ENCODE peak calls at places on chromosomes 2 and 18, in eight cellular contexts. One of them, this sample, is unnamed.

GRCh38 chr18:37575646-37576045 is 10.0 kb upstream of the CELF4 start:
- DNase-seq in tibial nerve: no peak
- DNase-seq in transverse colon: no peak
- DNase-seq in GM23338: no peak
- DNase-seq in GM23248: no peak
- DNase-seq in cardiac muscle cell: no peak
- DNase-seq in fibroblast of lung: no peak
- DNase-seq in right cardiac atrium: no peak
- DNase-seq in this sample: no peak

GRCh38 chr18:41753826-41754225 is 201.2 kb upstream of the PIK3C3 start:
- DNase-seq in transverse colon: no peak
- DNase-seq in right cardiac atrium: no peak
- DNase-seq in GM23338: no peak
- DNase-seq in fibroblast of lung: peak
- DNase-seq in cardiac muscle cell: no peak
- DNase-seq in GM23248: peak
- DNase-seq in tibial nerve: no peak
- DNase-seq in this sample: no peak

GRCh38 chr2:8819194-8819593 is 18.2 kb downstream of the KIDINS220 start:
- DNase-seq in tibial nerve: no peak
- DNase-seq in transverse colon: no peak
- DNase-seq in GM23338: no peak
- DNase-seq in cardiac muscle cell: no peak
- DNase-seq in right cardiac atrium: no peak
- DNase-seq in fibroblast of lung: peak
- DNase-seq in GM23248: peak
- DNase-seq in this sample: no peak

GRCh38 chr2:137893145-137893544 is 71.1 kb upstream of the HNMT start:
- DNase-seq in fibroblast of lung: no peak
- DNase-seq in GM23248: no peak
- DNase-seq in cardiac muscle cell: no peak
- DNase-seq in right cardiac atrium: no peak
- DNase-seq in GM23338: no peak
- DNase-seq in tibial nerve: no peak
- DNase-seq in transverse colon: no peak
- DNase-seq in this sample: no peak

GRCh38 chr18:8657050-8657820 is 48.0 kb downstream of the RAB12 start:
- DNase-seq in right cardiac atrium: no peak
- DNase-seq in GM23338: no peak
- DNase-seq in cardiac muscle cell: no peak
- DNase-seq in GM23248: no peak
- DNase-seq in transverse colon: no peak
- DNase-seq in tibial nerve: no peak
- DNase-seq in fibroblast of lung: no peak
- DNase-seq in this sample: no peak

GRCh38 chr2:201628545-201628944 is 14.8 kb downstream of the TMEM237 start:
- DNase-seq in GM23338: no peak
- DNase-seq in transverse colon: no peak
- DNase-seq in fibroblast of lung: peak
- DNase-seq in GM23248: peak
- DNase-seq in cardiac muscle cell: no peak
- DNase-seq in tibial nerve: no peak
- DNase-seq in right cardiac atrium: no peak
- DNase-seq in this sample: no peak

GRCh38 chr2:9610781-9611548 is 19.8 kb downstream of the YWHAQ start:
- DNase-seq in cardiac muscle cell: no peak
- DNase-seq in fibroblast of lung: no peak
- DNase-seq in GM23338: no peak
- DNase-seq in tibial nerve: no peak
- DNase-seq in GM23248: peak
- DNase-seq in right cardiac atrium: no peak
- DNase-seq in transverse colon: no peak
- DNase-seq in this sample: no peak

GRCh38 chr2:182664212-182664611 is 51.8 kb upstream of the DNAJC10 start:
- DNase-seq in tibial nerve: no peak
- DNase-seq in cardiac muscle cell: no peak
- DNase-seq in GM23338: no peak
- DNase-seq in right cardiac atrium: no peak
- DNase-seq in transverse colon: no peak
- DNase-seq in GM23248: no peak
- DNase-seq in fibroblast of lung: no peak
- DNase-seq in this sample: no peak

GRCh38 chr18:34990571-34990970 is 50.6 kb upstream of the MAPRE2 start:
- DNase-seq in GM23338: no peak
- DNase-seq in cardiac muscle cell: peak
- DNase-seq in tibial nerve: no peak
- DNase-seq in transverse colon: no peak
- DNase-seq in GM23248: peak
- DNase-seq in fibroblast of lung: peak
- DNase-seq in right cardiac atrium: no peak
- DNase-seq in this sample: peak

GRCh38 chr2:98372579-98372978 is 26.3 kb downstream of the CNGA3 start:
- DNase-seq in fibroblast of lung: no peak
- DNase-seq in cardiac muscle cell: no peak
- DNase-seq in GM23248: no peak
- DNase-seq in transverse colon: no peak
- DNase-seq in right cardiac atrium: no peak
- DNase-seq in tibial nerve: no peak
- DNase-seq in GM23338: no peak
- DNase-seq in this sample: no peak

GRCh38 chr2:98374958-98375570 is 28.8 kb downstream of the CNGA3 start:
- DNase-seq in tibial nerve: no peak
- DNase-seq in transverse colon: no peak
- DNase-seq in GM23248: no peak
- DNase-seq in right cardiac atrium: no peak
- DNase-seq in fibroblast of lung: no peak
- DNase-seq in GM23338: no peak
- DNase-seq in cardiac muscle cell: no peak
- DNase-seq in this sample: no peak

GRCh38 chr2:98376301-98376945 is 30.2 kb downstream of the CNGA3 start:
- DNase-seq in tibial nerve: no peak
- DNase-seq in GM23338: no peak
- DNase-seq in cardiac muscle cell: no peak
- DNase-seq in fibroblast of lung: no peak
- DNase-seq in GM23248: no peak
- DNase-seq in transverse colon: no peak
- DNase-seq in right cardiac atrium: no peak
- DNase-seq in this sample: no peak

GRCh38 chr2:98372121-98372520 is 25.9 kb downstream of the CNGA3 start:
- DNase-seq in GM23248: no peak
- DNase-seq in fibroblast of lung: no peak
- DNase-seq in transverse colon: no peak
- DNase-seq in cardiac muscle cell: no peak
- DNase-seq in right cardiac atrium: no peak
- DNase-seq in tibial nerve: no peak
- DNase-seq in GM23338: no peak
- DNase-seq in this sample: no peak

DNA sequence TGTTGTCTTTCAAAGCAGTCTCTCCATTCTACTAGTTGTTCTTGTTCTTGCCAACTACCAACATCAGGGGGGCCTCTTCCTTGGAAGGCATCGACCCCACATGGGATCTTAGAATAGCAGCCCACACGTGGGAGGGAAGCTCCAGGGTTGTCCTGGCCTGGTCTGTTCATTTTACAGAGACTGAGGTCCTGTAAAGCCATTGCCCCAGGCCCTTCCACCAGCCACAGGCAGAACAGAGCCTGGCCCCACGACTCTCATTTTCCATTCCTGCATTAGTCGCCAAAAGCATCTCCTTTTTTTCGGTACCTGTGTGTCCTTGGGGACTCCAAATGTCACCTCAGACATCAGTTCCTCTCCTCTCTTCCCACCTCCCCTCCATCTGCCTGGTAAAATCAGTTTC is 28.0 kb downstream of the CNGA3 start:
- DNase-seq in right cardiac atrium: no peak
- DNase-seq in fibroblast of lung: no peak
- DNase-seq in transverse colon: no peak
- DNase-seq in cardiac muscle cell: no peak
- DNase-seq in GM23338: no peak
- DNase-seq in tibial nerve: no peak
- DNase-seq in GM23248: no peak
- DNase-seq in this sample: no peak
- H3K27ac ChIP-seq in right cardiac atrium: no peak
- H3K27ac ChIP-seq in fibroblast of lung: no peak
- H3K27ac ChIP-seq in transverse colon: no peak
- H3K27ac ChIP-seq in cardiac muscle cell: no peak
- H3K27ac ChIP-seq in GM23338: no peak
- H3K27ac ChIP-seq in tibial nerve: no peak
- H3K27ac ChIP-seq in GM23248: no peak
- H3K27ac ChIP-seq in this sample: no peak

GRCh38 chr18:44705075-44705474 is 24.4 kb downstream of the SETBP1 start:
- DNase-seq in cardiac muscle cell: no peak
- DNase-seq in right cardiac atrium: no peak
- DNase-seq in GM23248: no peak
- DNase-seq in fibroblast of lung: no peak
- DNase-seq in transverse colon: no peak
- DNase-seq in GM23338: no peak
- DNase-seq in tibial nerve: no peak
- DNase-seq in this sample: no peak

GRCh38 chr18:44712025-44712424 is 31.3 kb downstream of the SETBP1 start:
- DNase-seq in cardiac muscle cell: no peak
- DNase-seq in GM23338: peak
- DNase-seq in right cardiac atrium: no peak
- DNase-seq in GM23248: no peak
- DNase-seq in transverse colon: no peak
- DNase-seq in tibial nerve: no peak
- DNase-seq in fibroblast of lung: no peak
- DNase-seq in this sample: no peak

GRCh38 chr18:44708451-44709083 is 27.9 kb downstream of the SETBP1 start:
- DNase-seq in GM23338: no peak
- DNase-seq in GM23248: peak
- DNase-seq in cardiac muscle cell: no peak
- DNase-seq in tibial nerve: no peak
- DNase-seq in right cardiac atrium: no peak
- DNase-seq in transverse colon: no peak
- DNase-seq in fibroblast of lung: peak
- DNase-seq in this sample: peak

GRCh38 chr18:44713435-44713834 is 32.7 kb downstream of the SETBP1 start:
- DNase-seq in transverse colon: no peak
- DNase-seq in GM23248: no peak
- DNase-seq in right cardiac atrium: no peak
- DNase-seq in fibroblast of lung: no peak
- DNase-seq in GM23338: no peak
- DNase-seq in tibial nerve: no peak
- DNase-seq in cardiac muscle cell: no peak
- DNase-seq in this sample: no peak

DNA sequence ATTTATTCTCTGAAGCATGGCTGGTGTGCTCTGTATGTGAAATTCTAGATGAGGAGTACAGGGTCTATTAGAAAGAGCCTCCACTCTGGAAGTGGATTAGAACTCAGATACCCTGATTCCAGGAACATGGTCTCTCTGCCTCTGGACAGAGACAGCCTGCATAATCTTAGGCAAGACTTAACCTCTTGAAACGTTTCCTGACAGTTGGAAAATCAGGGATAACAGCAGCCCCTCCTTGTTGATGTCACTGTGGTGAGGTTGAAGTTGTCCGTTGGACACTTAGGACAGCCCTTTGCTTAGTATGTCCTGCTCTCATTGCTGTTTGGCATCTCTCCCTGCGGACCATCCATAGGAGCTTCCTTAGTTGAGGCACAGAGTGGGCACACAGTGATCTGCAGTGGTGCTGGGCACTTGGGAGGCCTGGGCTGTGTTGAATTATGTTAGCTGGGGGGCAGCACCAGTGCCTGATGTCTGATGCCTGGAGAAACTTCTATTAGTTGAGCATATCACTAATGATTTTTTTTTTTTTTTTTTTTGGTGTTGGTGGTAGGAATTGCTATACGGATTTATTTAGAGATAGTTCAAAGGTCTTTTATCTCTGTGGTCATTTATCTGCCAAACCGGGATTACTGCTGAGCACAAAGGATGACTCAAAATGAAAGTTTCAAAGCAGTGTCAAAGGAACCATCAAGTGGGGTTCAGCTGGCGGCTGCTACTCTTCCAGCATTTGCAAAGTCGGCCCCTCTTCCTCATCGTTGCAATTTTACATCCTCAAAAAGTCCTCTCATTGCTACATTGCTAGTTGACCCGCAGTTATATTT is 28.8 kb downstream of the SETBP1 start:
- DNase-seq in tibial nerve: no peak
- DNase-seq in fibroblast of lung: no peak
- DNase-seq in GM23248: no peak
- DNase-seq in transverse colon: no peak
- DNase-seq in GM23338: no peak
- DNase-seq in cardiac muscle cell: no peak
- DNase-seq in right cardiac atrium: no peak
- DNase-seq in this sample: no peak
- H3K27ac ChIP-seq in tibial nerve: peak
- H3K27ac ChIP-seq in fibroblast of lung: peak
- H3K27ac ChIP-seq in GM23248: no peak
- H3K27ac ChIP-seq in transverse colon: peak
- H3K27ac ChIP-seq in GM23338: no peak
- H3K27ac ChIP-seq in cardiac muscle cell: no peak
- H3K27ac ChIP-seq in right cardiac atrium: peak
- H3K27ac ChIP-seq in this sample: peak

GRCh38 chr2:165571477-165571876 is 102.0 kb downstream of the CSRNP3 start:
- DNase-seq in tibial nerve: no peak
- DNase-seq in cardiac muscle cell: no peak
- DNase-seq in right cardiac atrium: no peak
- DNase-seq in GM23338: no peak
- DNase-seq in transverse colon: no peak
- DNase-seq in fibroblast of lung: no peak
- DNase-seq in GM23248: no peak
- DNase-seq in this sample: no peak
- H3K27ac ChIP-seq in tibial nerve: no peak
- H3K27ac ChIP-seq in cardiac muscle cell: no peak
- H3K27ac ChIP-seq in right cardiac atrium: no peak
- H3K27ac ChIP-seq in GM23338: no peak
- H3K27ac ChIP-seq in transverse colon: no peak
- H3K27ac ChIP-seq in fibroblast of lung: no peak
- H3K27ac ChIP-seq in GM23248: no peak
- H3K27ac ChIP-seq in this sample: no peak

GRCh38 chr18:9741461-9741820 is 33.3 kb downstream of the RAB31 start:
- DNase-seq in GM23338: no peak
- DNase-seq in GM23248: peak
- DNase-seq in fibroblast of lung: no peak
- DNase-seq in tibial nerve: no peak
- DNase-seq in right cardiac atrium: no peak
- DNase-seq in transverse colon: no peak
- DNase-seq in cardiac muscle cell: no peak
- DNase-seq in this sample: no peak

GRCh38 chr18:9741821-9742541 is 33.9 kb downstream of the RAB31 start:
- DNase-seq in right cardiac atrium: no peak
- DNase-seq in fibroblast of lung: no peak
- DNase-seq in GM23338: peak
- DNase-seq in transverse colon: no peak
- DNase-seq in tibial nerve: no peak
- DNase-seq in cardiac muscle cell: peak
- DNase-seq in GM23248: peak
- DNase-seq in this sample: peak

GRCh38 chr18:9743200-9744016 is 35.3 kb downstream of the RAB31 start:
- DNase-seq in GM23248: peak
- DNase-seq in cardiac muscle cell: peak
- DNase-seq in fibroblast of lung: peak
- DNase-seq in tibial nerve: no peak
- DNase-seq in GM23338: peak
- DNase-seq in right cardiac atrium: no peak
- DNase-seq in transverse colon: no peak
- DNase-seq in this sample: no peak

GRCh38 chr18:9740076-9740475 is 32.0 kb downstream of the RAB31 start:
- DNase-seq in right cardiac atrium: no peak
- DNase-seq in GM23248: peak
- DNase-seq in GM23338: no peak
- DNase-seq in transverse colon: no peak
- DNase-seq in fibroblast of lung: no peak
- DNase-seq in tibial nerve: no peak
- DNase-seq in cardiac muscle cell: no peak
- DNase-seq in this sample: no peak

GRCh38 chr18:9742588-9743131 is 34.6 kb downstream of the RAB31 start:
- DNase-seq in right cardiac atrium: no peak
- DNase-seq in GM23338: no peak
- DNase-seq in transverse colon: no peak
- DNase-seq in cardiac muscle cell: peak
- DNase-seq in tibial nerve: no peak
- DNase-seq in GM23248: peak
- DNase-seq in fibroblast of lung: peak
- DNase-seq in this sample: no peak
- H3K27ac ChIP-seq in right cardiac atrium: no peak
- H3K27ac ChIP-seq in GM23338: peak
- H3K27ac ChIP-seq in transverse colon: peak
- H3K27ac ChIP-seq in cardiac muscle cell: no peak
- H3K27ac ChIP-seq in tibial nerve: peak
- H3K27ac ChIP-seq in GM23248: peak
- H3K27ac ChIP-seq in fibroblast of lung: peak
- H3K27ac ChIP-seq in this sample: peak